ENCODE peak calls at places on chromosome 17, in four cellular contexts. One of them, this sample, is unnamed.

GRCh38 chr17:67431210-67432015 is 54.3 kb downstream of the PITPNC1 start:
- DNase-seq in K562: peak; percentile 27
- DNase-seq in CD4-positive, alpha-beta memory T cell: no peak
- DNase-seq in prostate gland: no peak
- DNase-seq in this sample: no peak

GRCh38 chr17:66904760-66905637 is 59.5 kb upstream of the CACNG4 start:
- DNase-seq in K562: no peak
- DNase-seq in CD4-positive, alpha-beta memory T cell: no peak
- DNase-seq in prostate gland: peak; percentile 22
- DNase-seq in this sample: no peak

GRCh38 chr17:46010597-46011186 is 11.6 kb downstream of the STH start:
- DNase-seq in K562: peak; percentile 25
- DNase-seq in CD4-positive, alpha-beta memory T cell: no peak
- DNase-seq in prostate gland: no peak
- DNase-seq in this sample: no peak

GRCh38 chr17:32697728-32698625 is 178.9 kb downstream of the MYO1D start:
- DNase-seq in K562: no peak
- DNase-seq in CD4-positive, alpha-beta memory T cell: no peak
- DNase-seq in prostate gland: no peak
- DNase-seq in this sample: no peak

GRCh38 chr17:67765623-67766022 is 47.9 kb downstream of the NOL11 start:
- DNase-seq in K562: peak; percentile 64
- DNase-seq in CD4-positive, alpha-beta memory T cell: no peak
- DNase-seq in prostate gland: no peak
- DNase-seq in this sample: no peak

GRCh38 chr17:28746611-28747045 is 2.8 kb downstream of the TRAF4 start:
- DNase-seq in K562: no peak
- DNase-seq in CD4-positive, alpha-beta memory T cell: no peak
- DNase-seq in prostate gland: no peak
- DNase-seq in this sample: no peak

GRCh38 chr17:31408586-31408985 is 17.1 kb downstream of the RAB11FIP4 start:
- DNase-seq in K562: no peak
- DNase-seq in CD4-positive, alpha-beta memory T cell: no peak
- DNase-seq in prostate gland: no peak
- DNase-seq in this sample: no peak

GRCh38 chr17:74796211-74796610 is 20.1 kb upstream of the NAT9 start:
- DNase-seq in K562: no peak
- DNase-seq in CD4-positive, alpha-beta memory T cell: no peak
- DNase-seq in prostate gland: no peak
- DNase-seq in this sample: no peak

GRCh38 chr17:72560303-72561247 is 439.8 kb downstream of the SOX9 start:
- DNase-seq in K562: peak; percentile 77
- DNase-seq in CD4-positive, alpha-beta memory T cell: peak; percentile 57
- DNase-seq in prostate gland: peak; percentile 69
- DNase-seq in this sample: peak; percentile 38

GRCh38 chr17:40621558-40621957 is 26.1 kb downstream of the SMARCE1 start:
- DNase-seq in K562: no peak
- DNase-seq in CD4-positive, alpha-beta memory T cell: no peak
- DNase-seq in prostate gland: no peak
- DNase-seq in this sample: no peak

GRCh38 chr17:49260011-49260921 is 29.7 kb upstream of the PHOSPHO1 start:
- DNase-seq in K562: peak; percentile 53
- DNase-seq in CD4-positive, alpha-beta memory T cell: peak; percentile 44
- DNase-seq in prostate gland: peak; percentile 25
- DNase-seq in this sample: peak; percentile 29

GRCh38 chr17:41666336-41666680 is 22.4 kb upstream of the EIF1 start:
- DNase-seq in K562: peak; percentile 32
- DNase-seq in CD4-positive, alpha-beta memory T cell: no peak
- DNase-seq in prostate gland: no peak
- DNase-seq in this sample: peak; percentile 70

GRCh38 chr17:78535285-78536197 is 41.7 kb downstream of the DNAH17 start:
- DNase-seq in K562: no peak
- DNase-seq in CD4-positive, alpha-beta memory T cell: peak; percentile 18
- DNase-seq in prostate gland: peak; percentile 21
- DNase-seq in this sample: no peak

GRCh38 chr17:37280841-37281240 is 94.9 kb upstream of the C17orf78 start:
- DNase-seq in K562: no peak
- DNase-seq in CD4-positive, alpha-beta memory T cell: no peak
- DNase-seq in prostate gland: no peak
- DNase-seq in this sample: no peak

GRCh38 chr17:64216385-64217248 is 46.4 kb downstream of the TEX2 start:
- DNase-seq in K562: peak; percentile 62
- DNase-seq in CD4-positive, alpha-beta memory T cell: no peak
- DNase-seq in prostate gland: no peak
- DNase-seq in this sample: no peak

GRCh38 chr17:79986441-79987186 is 49.1 kb downstream of the TBC1D16 start:
- DNase-seq in K562: no peak
- DNase-seq in CD4-positive, alpha-beta memory T cell: no peak
- DNase-seq in prostate gland: no peak
- DNase-seq in this sample: no peak

GRCh38 chr17:61399131-61400057 is at the start of gene TBX2:
- DNase-seq in K562: no peak
- DNase-seq in CD4-positive, alpha-beta memory T cell: no peak
- DNase-seq in prostate gland: no peak
- DNase-seq in this sample: no peak

GRCh38 chr17:61401280-61402072 is 1.8 kb downstream of the TBX2 start:
- DNase-seq in K562: no peak
- DNase-seq in CD4-positive, alpha-beta memory T cell: no peak
- DNase-seq in prostate gland: no peak
- DNase-seq in this sample: no peak

GRCh38 chr17:61402073-61402541 is 2.5 kb downstream of the TBX2 start:
- DNase-seq in K562: no peak
- DNase-seq in CD4-positive, alpha-beta memory T cell: no peak
- DNase-seq in prostate gland: no peak
- DNase-seq in this sample: no peak

GRCh38 chr17:61400058-61400785 is 579 bp downstream of the TBX2 start:
- DNase-seq in K562: no peak
- DNase-seq in CD4-positive, alpha-beta memory T cell: no peak
- DNase-seq in prostate gland: no peak
- DNase-seq in this sample: no peak

DNA sequence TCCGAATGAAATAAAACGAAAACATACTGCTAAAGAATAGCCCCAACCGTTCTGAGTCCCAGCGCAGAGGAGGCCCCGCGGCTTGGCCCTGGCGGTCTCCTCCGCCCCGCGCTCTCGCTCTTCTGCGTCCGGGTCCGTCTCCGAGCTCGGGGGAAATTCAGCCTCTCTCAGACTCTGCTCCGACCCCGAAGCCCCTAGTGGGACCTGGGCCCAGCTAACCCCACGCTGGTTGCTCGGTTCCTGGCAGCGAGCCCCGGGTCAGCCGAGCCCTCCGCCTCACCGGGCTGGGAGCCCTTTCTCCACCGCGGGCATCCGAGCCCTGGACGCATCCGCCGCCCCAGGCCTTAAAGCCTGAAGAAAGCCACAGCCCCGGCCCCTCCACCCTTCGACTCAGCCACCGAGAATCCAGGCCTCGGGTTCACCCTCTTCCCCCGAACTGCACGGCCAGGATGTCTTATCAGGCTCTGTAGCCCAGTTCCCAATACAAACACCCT is 1.2 kb downstream of the TBX2 start:
- DNase-seq in K562: no peak
- DNase-seq in CD4-positive, alpha-beta memory T cell: no peak
- DNase-seq in prostate gland: no peak
- DNase-seq in this sample: no peak
- H3K9me3 ChIP-seq in K562: no peaks in the 10 kb centered on the region
- H3K9me3 ChIP-seq in CD4-positive, alpha-beta memory T cell: no peaks in the 10 kb centered on the region
- H3K9me3 ChIP-seq in prostate gland: no peaks in the 10 kb centered on the region
- H3K9me3 ChIP-seq in this sample: no peaks in the 10 kb centered on the region

GRCh38 chr17:11459780-11460426 is 138.4 kb upstream of the DNAH9 start:
- DNase-seq in K562: no peak
- DNase-seq in CD4-positive, alpha-beta memory T cell: no peak
- DNase-seq in prostate gland: no peak
- DNase-seq in this sample: no peak

DNA sequence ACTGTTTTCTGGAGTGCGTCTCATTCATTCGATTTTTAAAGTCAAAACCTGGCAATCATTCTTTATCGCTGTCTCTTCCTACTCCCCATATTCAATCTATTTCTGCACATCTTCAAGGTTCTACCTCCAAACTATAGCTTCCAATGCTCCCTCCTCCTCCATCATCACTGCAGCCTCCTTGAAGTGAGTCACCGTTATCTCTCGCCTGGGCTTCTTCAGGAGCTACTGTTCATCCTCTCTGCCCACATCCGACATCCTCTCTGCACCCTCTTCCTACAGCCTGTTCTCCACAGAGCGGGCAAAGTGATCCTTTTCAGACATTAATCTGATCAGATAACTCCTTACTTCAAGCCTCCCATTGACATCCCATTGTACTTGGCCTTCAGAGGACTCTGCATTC is 144.2 kb upstream of the DNAH9 start:
- DNase-seq in K562: no peak
- DNase-seq in CD4-positive, alpha-beta memory T cell: no peak
- DNase-seq in prostate gland: no peak
- DNase-seq in this sample: no peak
- H3K9me3 ChIP-seq in K562: no peaks in the 10 kb centered on the region
- H3K9me3 ChIP-seq in CD4-positive, alpha-beta memory T cell: no peaks in the 10 kb centered on the region
- H3K9me3 ChIP-seq in prostate gland: no peaks in the 10 kb centered on the region
- H3K9me3 ChIP-seq in this sample: no peaks in the 10 kb centered on the region

GRCh38 chr17:27081002-27081638 is 212.8 kb upstream of the WSB1 start:
- DNase-seq in K562: no peak
- DNase-seq in CD4-positive, alpha-beta memory T cell: no peak
- DNase-seq in prostate gland: no peak
- DNase-seq in this sample: no peak

GRCh38 chr17:27083408-27084185 is 210.3 kb upstream of the WSB1 start:
- DNase-seq in K562: no peak
- DNase-seq in CD4-positive, alpha-beta memory T cell: no peak
- DNase-seq in prostate gland: no peak
- DNase-seq in this sample: no peak

GRCh38 chr17:27079660-27080059 is 214.3 kb upstream of the WSB1 start:
- DNase-seq in K562: no peak
- DNase-seq in CD4-positive, alpha-beta memory T cell: no peak
- DNase-seq in prostate gland: no peak
- DNase-seq in this sample: no peak

GRCh38 chr17:27082775-27083154 is 211.1 kb upstream of the WSB1 start:
- DNase-seq in K562: no peak
- DNase-seq in CD4-positive, alpha-beta memory T cell: no peak
- DNase-seq in prostate gland: no peak
- DNase-seq in this sample: no peak

DNA sequence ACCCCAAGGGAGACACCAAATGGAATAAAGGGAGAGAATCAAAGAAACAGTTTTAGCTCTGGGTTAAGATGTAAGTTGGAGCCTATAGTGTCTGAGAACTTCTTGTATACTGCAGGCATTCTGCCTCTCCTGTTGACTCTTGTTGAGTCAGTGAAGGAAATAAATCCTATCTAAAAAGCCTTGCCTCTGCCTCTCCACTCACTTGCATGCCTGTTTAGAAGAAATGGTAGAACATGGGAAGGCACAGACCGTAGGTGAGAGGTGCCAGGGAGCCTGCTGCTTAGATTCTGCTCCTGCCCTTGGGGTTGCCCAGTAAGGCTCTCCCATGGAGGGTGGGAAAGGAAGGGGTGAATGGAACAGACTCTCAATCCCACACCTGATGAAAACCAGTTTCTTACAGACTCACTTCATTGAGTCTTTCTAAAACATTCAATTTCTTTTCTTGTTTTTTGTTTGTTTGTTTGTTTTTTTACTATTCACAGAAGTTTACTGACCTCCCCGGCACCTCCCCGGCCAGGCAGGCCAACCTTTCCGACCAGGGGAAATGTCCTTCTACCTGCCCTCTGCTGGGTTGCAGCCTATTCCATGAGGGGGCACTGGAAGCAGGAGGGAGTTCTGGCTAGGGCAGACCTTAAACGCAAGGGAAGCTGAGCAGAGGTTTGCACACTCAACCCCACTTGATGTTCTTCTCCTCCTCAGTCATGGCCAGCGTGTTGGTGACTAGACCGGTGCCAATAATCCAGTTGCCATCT is 211.7 kb upstream of the WSB1 start:
- DNase-seq in K562: no peak
- DNase-seq in CD4-positive, alpha-beta memory T cell: no peak
- DNase-seq in prostate gland: no peak
- DNase-seq in this sample: no peak
- H3K9me3 ChIP-seq in K562: no peaks in the 10 kb centered on the region
- H3K9me3 ChIP-seq in CD4-positive, alpha-beta memory T cell: no peaks in the 10 kb centered on the region
- H3K9me3 ChIP-seq in prostate gland: no peaks in the 10 kb centered on the region
- H3K9me3 ChIP-seq in this sample: no peaks in the 10 kb centered on the region

DNA sequence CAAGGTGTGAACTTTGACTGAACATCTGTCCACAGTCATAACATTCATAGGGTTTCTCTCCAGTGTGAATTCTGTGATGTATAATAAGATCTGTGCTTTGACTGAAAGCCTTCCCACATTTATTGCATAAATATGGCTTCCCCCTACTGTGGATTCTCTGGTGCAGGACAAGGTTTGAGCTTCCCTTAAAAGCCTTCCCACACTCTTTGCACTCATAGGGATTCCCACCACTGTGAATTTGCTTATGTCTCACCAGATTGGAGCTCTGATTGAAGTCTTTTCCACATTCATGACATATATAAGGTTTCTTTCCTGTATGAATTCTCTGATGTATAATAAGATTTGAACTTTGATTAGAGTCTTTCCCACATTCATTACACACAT is 8.3 kb downstream of the ZNF594 start:
- DNase-seq in K562: no peak
- DNase-seq in CD4-positive, alpha-beta memory T cell: no peak
- DNase-seq in prostate gland: no peak
- DNase-seq in this sample: no peak
- H3K9me3 ChIP-seq in K562: peaks cover 27% of the 10 kb centered on the region
- H3K9me3 ChIP-seq in CD4-positive, alpha-beta memory T cell: peaks cover 35% of the 10 kb centered on the region
- H3K9me3 ChIP-seq in prostate gland: peaks cover 18% of the 10 kb centered on the region
- H3K9me3 ChIP-seq in this sample: peaks cover 36% of the 10 kb centered on the region

DNA sequence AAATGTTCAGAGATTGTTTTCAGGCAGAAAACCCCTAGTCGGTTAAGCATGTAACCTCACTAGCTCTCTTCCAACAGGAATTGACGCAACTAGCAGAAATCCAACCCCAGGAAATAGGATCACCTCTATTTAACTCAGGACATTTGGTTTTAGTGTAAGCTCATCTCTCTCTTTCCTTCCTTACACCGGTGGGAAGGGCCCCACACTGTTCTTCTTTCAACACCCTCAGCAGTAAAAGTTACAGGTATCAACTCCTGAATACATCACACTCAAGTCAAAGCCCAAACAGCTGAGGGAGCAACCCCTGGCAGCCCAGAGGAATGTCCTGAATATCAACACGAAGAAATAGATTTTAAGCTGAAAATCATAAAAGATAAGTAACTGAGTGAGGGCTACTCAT is 191.2 kb upstream of the KIF2B start:
- DNase-seq in K562: no peak
- DNase-seq in CD4-positive, alpha-beta memory T cell: no peak
- DNase-seq in prostate gland: no peak
- DNase-seq in this sample: no peak
- H3K9me3 ChIP-seq in K562: no peaks in the 10 kb centered on the region
- H3K9me3 ChIP-seq in CD4-positive, alpha-beta memory T cell: no peaks in the 10 kb centered on the region
- H3K9me3 ChIP-seq in prostate gland: no peaks in the 10 kb centered on the region
- H3K9me3 ChIP-seq in this sample: no peaks in the 10 kb centered on the region

This sample was measured in T-helper 17 cell.